ENCODE peak calls at places on chromosome 14, in six cellular contexts. One of them, this sample, is unnamed.

GRCh38 chr14:92447416-92448197 is 66.0 kb upstream of the RIN3 start:
- DNase-seq in astrocyte of the spinal cord: no peak
- DNase-seq in adrenal gland: no peak
- DNase-seq in testis: no peak
- DNase-seq in fibroblast of lung: no peak
- DNase-seq in GM12865: no peak
- DNase-seq in this sample: no peak

GRCh38 chr14:90301580-90302181 is 30.1 kb downstream of the NRDE2 start:
- DNase-seq in astrocyte of the spinal cord: peak
- DNase-seq in adrenal gland: no peak
- DNase-seq in testis: no peak
- DNase-seq in fibroblast of lung: peak
- DNase-seq in GM12865: peak
- DNase-seq in this sample: no peak

GRCh38 chr14:66009104-66009503 is 477.1 kb upstream of the CCDC196 start:
- DNase-seq in astrocyte of the spinal cord: peak
- DNase-seq in adrenal gland: peak
- DNase-seq in testis: no peak
- DNase-seq in fibroblast of lung: peak
- DNase-seq in GM12865: no peak
- DNase-seq in this sample: no peak

GRCh38 chr14:94366146-94366887 is 22.1 kb downstream of the SERPINA1 start:
- DNase-seq in astrocyte of the spinal cord: no peak
- DNase-seq in adrenal gland: no peak
- DNase-seq in testis: no peak
- DNase-seq in fibroblast of lung: no peak
- DNase-seq in GM12865: no peak
- DNase-seq in this sample: no peak

GRCh38 chr14:103116645-103117044 is 6.6 kb upstream of the TNFAIP2 start:
- DNase-seq in astrocyte of the spinal cord: no peak
- DNase-seq in adrenal gland: no peak
- DNase-seq in testis: no peak
- DNase-seq in fibroblast of lung: no peak
- DNase-seq in GM12865: no peak
- DNase-seq in this sample: no peak

GRCh38 chr14:61471297-61471980 is 150.1 kb downstream of the PRKCH start:
- DNase-seq in astrocyte of the spinal cord: no peak
- DNase-seq in adrenal gland: no peak
- DNase-seq in testis: no peak
- DNase-seq in fibroblast of lung: peak
- DNase-seq in GM12865: no peak
- DNase-seq in this sample: no peak

GRCh38 chr14:50089213-50089612 is 27.2 kb downstream of the VCPKMT start:
- DNase-seq in astrocyte of the spinal cord: no peak
- DNase-seq in adrenal gland: no peak
- DNase-seq in testis: no peak
- DNase-seq in fibroblast of lung: no peak
- DNase-seq in GM12865: no peak
- DNase-seq in this sample: no peak

GRCh38 chr14:92651106-92651792 is 97.2 kb downstream of the LGMN start:
- DNase-seq in astrocyte of the spinal cord: no peak
- DNase-seq in adrenal gland: peak
- DNase-seq in testis: peak
- DNase-seq in fibroblast of lung: no peak
- DNase-seq in GM12865: peak
- DNase-seq in this sample: no peak

GRCh38 chr14:105876829-105877228 is 350.4 kb downstream of the TMEM121 start:
- DNase-seq in astrocyte of the spinal cord: no peak
- DNase-seq in adrenal gland: peak
- DNase-seq in testis: no peak
- DNase-seq in fibroblast of lung: no peak
- DNase-seq in GM12865: no peak
- DNase-seq in this sample: no peak

GRCh38 chr14:77098470-77099353 is 654 bp downstream of the CIPC start:
- DNase-seq in astrocyte of the spinal cord: no peak
- DNase-seq in adrenal gland: peak
- DNase-seq in testis: peak
- DNase-seq in fibroblast of lung: no peak
- DNase-seq in GM12865: no peak
- DNase-seq in this sample: peak

GRCh38 chr14:50967104-50967503 is 22.8 kb upstream of the PYGL start:
- DNase-seq in astrocyte of the spinal cord: no peak
- DNase-seq in adrenal gland: no peak
- DNase-seq in testis: no peak
- DNase-seq in fibroblast of lung: peak
- DNase-seq in GM12865: no peak
- DNase-seq in this sample: no peak

GRCh38 chr14:75660238-75660629 is 442 bp downstream of the ERG28 start:
- DNase-seq in astrocyte of the spinal cord: no peak
- DNase-seq in adrenal gland: no peak
- DNase-seq in testis: no peak
- DNase-seq in fibroblast of lung: no peak
- DNase-seq in GM12865: no peak
- DNase-seq in this sample: no peak

GRCh38 chr14:103384450-103385152 is 614 bp upstream of the MARK3 start:
- DNase-seq in astrocyte of the spinal cord: no peak
- DNase-seq in adrenal gland: no peak
- DNase-seq in testis: no peak
- DNase-seq in fibroblast of lung: no peak
- DNase-seq in GM12865: no peak
- DNase-seq in this sample: no peak

GRCh38 chr14:26395726-26396125 is 202.1 kb downstream of the NOVA1 start:
- DNase-seq in astrocyte of the spinal cord: no peak
- DNase-seq in adrenal gland: no peak
- DNase-seq in testis: no peak
- DNase-seq in fibroblast of lung: no peak
- DNase-seq in GM12865: no peak
- DNase-seq in this sample: no peak

GRCh38 chr14:74867673-74868072 is 8.3 kb downstream of the PROX2 start:
- DNase-seq in astrocyte of the spinal cord: peak
- DNase-seq in adrenal gland: no peak
- DNase-seq in testis: no peak
- DNase-seq in fibroblast of lung: peak
- DNase-seq in GM12865: peak
- DNase-seq in this sample: peak

GRCh38 chr14:91897121-91897701 is 29.9 kb upstream of the TC2N start:
- DNase-seq in astrocyte of the spinal cord: peak
- DNase-seq in adrenal gland: no peak
- DNase-seq in testis: peak
- DNase-seq in fibroblast of lung: peak
- DNase-seq in GM12865: no peak
- DNase-seq in this sample: no peak

GRCh38 chr14:55724736-55725135 is 144.7 kb downstream of the KTN1 start:
- DNase-seq in astrocyte of the spinal cord: no peak
- DNase-seq in adrenal gland: no peak
- DNase-seq in testis: no peak
- DNase-seq in fibroblast of lung: no peak
- DNase-seq in GM12865: peak
- DNase-seq in this sample: no peak

GRCh38 chr14:79557309-79557708 is 654.0 kb downstream of the DIO2 start:
- DNase-seq in astrocyte of the spinal cord: no peak
- DNase-seq in adrenal gland: no peak
- DNase-seq in testis: no peak
- DNase-seq in fibroblast of lung: no peak
- DNase-seq in GM12865: no peak
- DNase-seq in this sample: no peak

DNA sequence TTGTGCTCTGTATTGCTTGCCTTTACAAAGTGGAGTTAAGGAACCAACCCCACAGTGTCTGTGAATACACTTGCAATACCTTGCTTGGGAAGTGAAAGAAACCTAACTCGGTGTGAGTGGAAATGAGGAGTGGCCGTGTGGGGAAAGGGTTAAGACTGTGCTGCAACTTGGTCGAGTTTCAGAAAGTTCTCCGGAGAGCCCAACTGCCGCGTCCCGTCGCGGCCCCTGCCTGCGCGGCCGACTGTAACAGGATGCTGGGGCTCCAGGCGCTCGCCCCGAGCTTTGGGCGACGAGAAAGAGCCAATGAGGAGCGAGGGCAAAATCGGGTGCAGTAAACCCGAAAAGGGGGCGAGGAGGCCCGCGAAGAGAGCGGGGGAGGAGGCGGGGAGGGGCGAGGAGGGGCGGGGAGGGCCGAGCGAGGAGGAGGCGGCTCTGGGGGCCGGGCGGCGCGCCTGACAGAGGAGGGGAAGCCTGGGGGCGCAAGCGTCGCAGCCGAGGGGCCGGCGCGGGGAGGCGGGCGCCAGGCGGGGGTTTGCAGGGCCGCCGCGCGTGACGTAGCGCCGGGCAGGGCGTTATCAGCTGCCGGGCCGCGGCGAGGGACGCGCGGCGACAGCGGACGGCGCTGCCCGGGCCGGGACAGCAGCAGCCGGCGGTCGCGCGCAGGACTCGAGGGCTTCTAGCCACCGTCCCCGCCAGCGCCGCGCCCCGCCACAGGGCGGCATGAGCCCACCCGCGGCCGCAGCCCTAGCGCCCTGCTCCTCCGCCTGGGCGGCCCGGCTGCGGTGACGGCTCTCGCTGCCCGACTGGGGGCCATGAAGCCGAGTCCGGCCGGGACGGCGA is at the start of gene DACT1:
- DNase-seq in astrocyte of the spinal cord: peak
- DNase-seq in adrenal gland: peak
- DNase-seq in testis: peak
- DNase-seq in fibroblast of lung: peak
- DNase-seq in GM12865: peak
- DNase-seq in this sample: peak
- TF ChIP-seq CTCF in astrocyte of the spinal cord: no peak
- TF ChIP-seq CTCF in adrenal gland: no peak
- TF ChIP-seq CTCF in testis: no peak
- TF ChIP-seq CTCF in fibroblast of lung: no peak
- TF ChIP-seq CTCF in GM12865: peak
- TF ChIP-seq CTCF in this sample: no peak

GRCh38 chr14:100116134-100116533 is 43.3 kb downstream of the DEGS2 start:
- DNase-seq in astrocyte of the spinal cord: no peak
- DNase-seq in adrenal gland: no peak
- DNase-seq in testis: no peak
- DNase-seq in fibroblast of lung: no peak
- DNase-seq in GM12865: no peak
- DNase-seq in this sample: no peak
- TF ChIP-seq CTCF in astrocyte of the spinal cord: no peak
- TF ChIP-seq CTCF in adrenal gland: no peak
- TF ChIP-seq CTCF in testis: no peak
- TF ChIP-seq CTCF in fibroblast of lung: no peak
- TF ChIP-seq CTCF in GM12865: no peak
- TF ChIP-seq CTCF in this sample: no peak

GRCh38 chr14:53615254-53615653 is 341.4 kb downstream of the BMP4 start:
- DNase-seq in astrocyte of the spinal cord: no peak
- DNase-seq in adrenal gland: no peak
- DNase-seq in testis: no peak
- DNase-seq in fibroblast of lung: no peak
- DNase-seq in GM12865: no peak
- DNase-seq in this sample: no peak

GRCh38 chr14:53610947-53611346 is 345.7 kb downstream of the BMP4 start:
- DNase-seq in astrocyte of the spinal cord: no peak
- DNase-seq in adrenal gland: no peak
- DNase-seq in testis: no peak
- DNase-seq in fibroblast of lung: no peak
- DNase-seq in GM12865: no peak
- DNase-seq in this sample: no peak

GRCh38 chr14:53609009-53609408 is 347.6 kb downstream of the BMP4 start:
- DNase-seq in astrocyte of the spinal cord: no peak
- DNase-seq in adrenal gland: no peak
- DNase-seq in testis: no peak
- DNase-seq in fibroblast of lung: no peak
- DNase-seq in GM12865: no peak
- DNase-seq in this sample: no peak

GRCh38 chr14:53608369-53608768 is 348.3 kb downstream of the BMP4 start:
- DNase-seq in astrocyte of the spinal cord: no peak
- DNase-seq in adrenal gland: no peak
- DNase-seq in testis: no peak
- DNase-seq in fibroblast of lung: no peak
- DNase-seq in GM12865: peak
- DNase-seq in this sample: no peak

GRCh38 chr14:53613404-53614253 is 343.0 kb downstream of the BMP4 start:
- DNase-seq in astrocyte of the spinal cord: peak
- DNase-seq in adrenal gland: no peak
- DNase-seq in testis: no peak
- DNase-seq in fibroblast of lung: peak
- DNase-seq in GM12865: peak
- DNase-seq in this sample: no peak
- TF ChIP-seq CTCF in astrocyte of the spinal cord: no peak
- TF ChIP-seq CTCF in adrenal gland: no peak
- TF ChIP-seq CTCF in testis: no peak
- TF ChIP-seq CTCF in fibroblast of lung: no peak
- TF ChIP-seq CTCF in GM12865: no peak
- TF ChIP-seq CTCF in this sample: no peak

GRCh38 chr14:67532606-67532997 is 488 bp upstream of the PLEKHH1 start:
- DNase-seq in astrocyte of the spinal cord: no peak
- DNase-seq in adrenal gland: no peak
- DNase-seq in testis: no peak
- DNase-seq in fibroblast of lung: no peak
- DNase-seq in GM12865: no peak
- DNase-seq in this sample: no peak

GRCh38 chr14:67536087-67536486 is 3.0 kb downstream of the PLEKHH1 start:
- DNase-seq in astrocyte of the spinal cord: no peak
- DNase-seq in adrenal gland: no peak
- DNase-seq in testis: no peak
- DNase-seq in fibroblast of lung: no peak
- DNase-seq in GM12865: no peak
- DNase-seq in this sample: no peak

GRCh38 chr14:67529947-67530935 is 2.8 kb upstream of the PLEKHH1 start:
- DNase-seq in astrocyte of the spinal cord: no peak
- DNase-seq in adrenal gland: no peak
- DNase-seq in testis: no peak
- DNase-seq in fibroblast of lung: no peak
- DNase-seq in GM12865: no peak
- DNase-seq in this sample: no peak

GRCh38 chr14:67533754-67534085 is 630 bp downstream of the PLEKHH1 start:
- DNase-seq in astrocyte of the spinal cord: no peak
- DNase-seq in adrenal gland: no peak
- DNase-seq in testis: no peak
- DNase-seq in fibroblast of lung: no peak
- DNase-seq in GM12865: no peak
- DNase-seq in this sample: no peak

DNA sequence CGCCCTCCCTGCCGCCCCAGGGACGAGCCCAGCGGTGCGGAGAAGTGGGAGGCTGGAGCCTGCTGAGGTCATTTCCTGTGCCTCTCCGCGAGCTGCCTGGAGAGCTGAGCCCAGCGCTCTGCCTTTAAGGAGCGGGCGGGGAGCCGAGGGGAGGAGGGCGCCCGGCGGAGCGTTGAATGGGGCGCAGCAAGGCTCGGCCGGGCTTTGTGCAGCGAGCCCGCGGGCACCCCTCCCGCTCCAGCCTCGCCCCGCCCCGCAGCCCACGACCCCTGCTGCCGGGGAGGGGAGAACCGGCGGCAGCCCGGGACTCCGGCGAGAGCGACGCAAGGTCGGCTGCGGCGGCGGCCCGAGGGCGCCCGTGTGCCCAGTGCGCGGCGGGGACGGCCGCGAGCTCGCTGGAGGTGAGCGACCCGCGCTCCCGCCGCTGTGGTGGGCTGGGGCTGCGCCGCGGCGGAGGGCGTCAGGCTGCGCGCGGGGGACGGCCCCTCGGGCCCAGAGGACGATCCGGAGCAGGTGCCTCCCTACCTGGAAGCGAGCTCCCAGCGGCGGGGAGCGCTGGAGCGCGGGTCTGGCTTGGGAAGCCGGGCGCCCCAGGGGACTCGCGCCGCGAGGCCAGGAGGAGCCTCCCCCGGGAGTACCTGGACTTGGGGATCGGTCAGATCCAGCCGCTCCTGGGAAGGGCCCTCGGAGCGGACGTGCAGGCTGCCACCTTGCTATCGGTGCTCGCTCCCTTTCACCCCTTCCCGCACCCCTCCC is at the start of gene PLEKHH1:
- DNase-seq in astrocyte of the spinal cord: peak
- DNase-seq in adrenal gland: peak
- DNase-seq in testis: peak
- DNase-seq in fibroblast of lung: peak
- DNase-seq in GM12865: peak
- DNase-seq in this sample: peak
- TF ChIP-seq CTCF in astrocyte of the spinal cord: no peak
- TF ChIP-seq CTCF in adrenal gland: no peak
- TF ChIP-seq CTCF in testis: no peak
- TF ChIP-seq CTCF in fibroblast of lung: no peak
- TF ChIP-seq CTCF in GM12865: no peak
- TF ChIP-seq CTCF in this sample: no peak